ENCODE peak calls at places on chromosomes 6 and 20, in five cellular contexts. O is OCI-LY7, J is astrocyte of the spinal cord, I is uterus, X is iPS DF 6.9. D is an unnamed sample.

GRCh38 chr6:91167846-91168245 is 581.0 kb upstream of the MAP3K7 start:
- DNase-seq in I (no peak), J (no peak), O (no peak), X (no peak), D (no peak)

GRCh38 chr6:163427498-163428254 is 13.2 kb downstream of the QKI start:
- DNase-seq in I (no peak), X (no peak), O (peak), J (peak), D (no peak)

GRCh38 chr6:27141013-27141412 is 106.5 kb upstream of the PRSS16 start:
- DNase-seq in J (no peak), O (peak), X (no peak), I (no peak), D (no peak)

GRCh38 chr6:29942275-29943052 is at the start of gene HLA-A:
- DNase-seq in J (peak), I (peak), X (peak), O (peak), D (peak)

GRCh38 chr6:39700362-39700761 is 24.8 kb downstream of the KIF6 start:
- DNase-seq in O (no peak), X (no peak), I (no peak), J (no peak), D (no peak)

GRCh38 chr6:166955121-166955864 is 1.1 kb downstream of the RNASET2 start:
- DNase-seq in O (peak), J (no peak), I (no peak), X (no peak), D (no peak)

GRCh38 chr6:51528556-51528955 is 558.9 kb downstream of the PKHD1 start:
- DNase-seq in J (no peak), X (no peak), O (no peak), I (no peak), D (no peak)

GRCh38 chr20:6466065-6466810 is 301.2 kb upstream of the BMP2 start:
- DNase-seq in J (no peak), X (no peak), O (no peak), I (no peak), D (no peak)

GRCh38 chr6:107192739-107193296 is 77.5 kb upstream of the BEND3 start:
- DNase-seq in I (no peak), X (no peak), J (no peak), O (no peak), D (no peak)

GRCh38 chr6:54896302-54896701 is 49.7 kb downstream of the FAM83B start:
- DNase-seq in O (no peak), X (no peak), J (no peak), I (no peak), D (no peak)

GRCh38 chr6:119728220-119728750 is 378.7 kb upstream of the MAN1A1 start:
- DNase-seq in O (no peak), I (no peak), J (no peak), X (no peak), D (no peak)

GRCh38 chr6:124963416-124964083 is 1.3 kb downstream of the RNF217 start:
- DNase-seq in J (peak), I (no peak), X (no peak), O (no peak), D (no peak)

GRCh38 chr20:64145458-64146300 is 18.6 kb upstream of the MYT1 start:
- DNase-seq in J (no peak), O (no peak), I (no peak), X (no peak), D (peak)

GRCh38 chr20:60837386-60837785 is 414.7 kb upstream of the CDH4 start:
- DNase-seq in X (no peak), O (no peak), I (no peak), J (no peak), D (no peak)

GRCh38 chr6:113857565-113858066 is 471 bp downstream of the MARCKS start:
- DNase-seq in J (no peak), O (no peak), X (no peak), I (no peak), D (no peak)

GRCh38 chr6:45423111-45423900 is 45.6 kb upstream of the SUPT3H start:
- DNase-seq in X (no peak), I (no peak), J (no peak), O (no peak), D (no peak)

GRCh38 chr20:34065260-34065659 is 46.8 kb downstream of the EIF2S2 start:
- DNase-seq in I (peak), J (peak), O (no peak), X (no peak), D (no peak)

GRCh38 chr6:91782789-91783188 is 1195.9 kb upstream of the MAP3K7 start:
- DNase-seq in O (no peak), X (no peak), I (no peak), J (peak), D (no peak)

GRCh38 chr6:111238464-111239119 is 151.3 kb downstream of the SLC16A10 start:
- DNase-seq in I (no peak), X (no peak), O (no peak), J (no peak), D (no peak)

GRCh38 chr6:137550527-137550926 is 56.3 kb upstream of the OLIG3 start:
- DNase-seq in I (no peak), J (no peak), O (no peak), X (no peak), D (no peak)

GRCh38 chr20:34506480-34506879 is 9.7 kb upstream of the DYNLRB1 start:
- DNase-seq in I (no peak), X (no peak), O (no peak), J (no peak), D (no peak)

GRCh38 chr6:132314432-132314831 is 86.8 kb downstream of the MOXD1 start:
- DNase-seq in I (no peak), X (no peak), J (no peak), O (no peak), D (no peak)
- H3K4me3 ChIP-seq in I (no peak), X (no peak), J (no peak), O (no peak), D (no peak)

GRCh38 chr20:4038047-4038459 is 22.7 kb upstream of the RNF24 start:
- DNase-seq in X (no peak), I (no peak), O (peak), J (peak), D (peak)
- H3K4me3 ChIP-seq in X (no peak), I (no peak), O (no peak), J (no peak), D (peak)

DNA sequence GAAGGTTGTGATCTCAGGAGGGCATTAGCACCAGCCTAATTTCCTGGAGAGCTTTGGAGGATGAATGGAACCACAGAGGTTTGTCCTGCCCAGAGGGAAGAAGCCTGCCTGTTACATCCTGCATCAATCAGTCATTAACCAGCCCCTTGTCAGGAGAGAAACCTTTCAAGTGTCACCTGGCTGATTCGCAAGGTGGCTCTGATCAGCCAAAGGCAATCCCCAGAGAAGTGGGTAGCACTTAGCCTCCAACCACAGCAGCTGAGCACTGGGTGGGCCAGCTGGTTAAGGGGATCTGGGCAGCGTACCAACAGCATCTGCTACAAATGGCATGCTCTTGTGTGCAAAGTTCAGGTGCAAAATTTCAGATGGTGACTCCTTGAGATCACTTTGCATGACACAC is 26.9 kb downstream of the ANKEF1 start:
- DNase-seq in I (no peak), J (no peak), X (no peak), O (peak), D (peak)
- H3K4me3 ChIP-seq in I (no peak), J (no peak), X (no peak), O (no peak), D (no peak)

GRCh38 chr6:159169193-159169555 is at the start of gene FNDC1:
- DNase-seq in O (peak), J (no peak), X (no peak), I (no peak), D (no peak)

GRCh38 chr6:159169557-159170332 is 545 bp downstream of the FNDC1 start:
- DNase-seq in X (no peak), J (peak), I (no peak), O (no peak), D (no peak)

GRCh38 chr6:159170999-159171712 is 2.0 kb downstream of the FNDC1 start:
- DNase-seq in X (no peak), J (peak), I (no peak), O (no peak), D (no peak)

GRCh38 chr6:159170333-159170672 is 1.1 kb downstream of the FNDC1 start:
- DNase-seq in X (no peak), I (no peak), J (peak), O (no peak), D (no peak)

DNA sequence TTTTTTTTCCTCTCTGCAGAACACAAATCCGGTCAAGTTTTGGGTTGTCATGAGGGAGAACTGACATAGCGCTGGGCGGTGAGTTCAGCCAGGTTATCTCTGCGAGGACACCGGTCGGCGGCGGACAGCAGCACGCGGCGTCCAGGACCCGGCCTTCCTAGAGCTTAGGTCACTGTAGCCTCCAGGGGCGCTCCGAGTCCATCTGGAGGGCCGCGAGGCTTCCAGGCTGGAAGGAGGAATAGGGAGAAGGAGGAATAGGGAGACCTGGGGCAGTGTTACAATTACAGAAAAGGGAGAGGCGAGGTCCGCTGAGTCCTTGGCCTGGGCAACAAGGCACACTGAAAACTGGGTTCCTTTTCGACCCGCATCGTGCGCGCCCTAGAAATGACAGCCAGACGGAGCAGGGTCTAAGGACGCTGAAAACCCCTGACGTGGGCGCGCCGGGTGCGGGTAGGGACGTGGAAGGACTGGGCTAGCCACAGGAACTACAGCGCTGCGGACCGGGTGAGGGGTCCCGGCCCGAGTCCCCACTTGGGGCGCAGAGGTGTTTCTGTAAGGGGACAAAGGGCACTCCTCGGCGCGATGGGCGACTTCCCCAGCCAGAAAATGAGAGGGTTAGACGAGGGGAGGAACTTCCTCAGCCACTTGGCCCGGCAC is 536 bp upstream of the FNDC1 start:
- DNase-seq in J (peak), X (no peak), O (no peak), I (no peak), D (no peak)
- H3K4me3 ChIP-seq in J (peak), X (peak), O (peak), I (peak), D (no peak)

GRCh38 chr20:37202267-37202943 is 23.1 kb upstream of the MROH8 start:
- DNase-seq in I (peak), J (peak), X (no peak), O (peak), D (no peak)
- H3K4me3 ChIP-seq in I (no peak), J (no peak), X (no peak), O (no peak), D (no peak)

GRCh38 chr6:159042824-159043181 is 2.0 kb downstream of the TAGAP start:
- DNase-seq in J (no peak), X (no peak), O (no peak), I (no peak), D (no peak)

GRCh38 chr6:159041181-159041580 is 3.6 kb downstream of the TAGAP start:
- DNase-seq in O (no peak), J (no peak), I (no peak), X (no peak), D (no peak)

GRCh38 chr6:159043236-159043635 is 1.6 kb downstream of the TAGAP start:
- DNase-seq in J (no peak), O (peak), I (no peak), X (no peak), D (peak)

GRCh38 chr6:159043986-159044385 is 805 bp downstream of the TAGAP start:
- DNase-seq in J (no peak), I (no peak), X (no peak), O (peak), D (no peak)

GRCh38 chr6:159042003-159042823 is 2.6 kb downstream of the TAGAP start:
- DNase-seq in O (peak), J (peak), X (peak), I (peak), D (peak)
- H3K4me3 ChIP-seq in O (peak), J (no peak), X (no peak), I (no peak), D (peak)

GRCh38 chr20:38260025-38260377 is 534 bp downstream of the KIAA1755 start:
- DNase-seq in O (no peak), X (no peak), I (no peak), J (peak), D (no peak)

GRCh38 chr20:38256966-38257365 is 3.6 kb downstream of the KIAA1755 start:
- DNase-seq in I (no peak), J (no peak), O (no peak), X (no peak), D (no peak)

GRCh38 chr20:38260378-38261053 is at the start of gene KIAA1755:
- DNase-seq in X (no peak), J (peak), I (peak), O (no peak), D (no peak)

GRCh38 chr20:38258545-38259223 is 1.9 kb downstream of the KIAA1755 start:
- DNase-seq in I (no peak), J (no peak), O (no peak), X (no peak), D (no peak)

GRCh38 chr20:38261054-38261390 is 487 bp upstream of the KIAA1755 start:
- DNase-seq in O (no peak), X (no peak), J (no peak), I (no peak), D (no peak)
- H3K4me3 ChIP-seq in O (no peak), X (peak), J (peak), I (peak), D (no peak)

GRCh38 chr6:120924214-120924613 is 410.1 kb downstream of the TBC1D32 start:
- DNase-seq in O (no peak), I (no peak), J (no peak), X (no peak), D (no peak)
- H3K4me3 ChIP-seq in O (no peak), I (no peak), J (no peak), X (no peak), D (no peak)

DNA sequence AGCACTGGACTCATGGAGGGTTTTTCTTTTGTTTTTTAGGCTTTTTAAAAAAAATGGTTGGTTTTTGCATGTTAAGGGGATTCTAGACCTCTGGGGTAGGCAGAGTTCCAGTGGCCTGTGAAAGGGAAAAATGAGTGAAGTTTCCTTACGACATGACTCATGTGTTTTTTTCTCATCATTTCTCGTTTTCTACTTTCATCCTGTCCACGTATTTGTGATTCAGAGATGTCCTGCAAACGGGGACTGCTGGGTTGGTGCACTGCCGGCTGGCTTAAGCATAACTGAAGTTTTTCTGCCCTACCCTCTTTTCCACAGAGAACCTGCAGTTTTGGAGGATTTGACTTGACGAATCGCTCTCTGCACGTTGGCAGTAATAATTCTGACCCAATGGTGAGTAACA is 182.3 kb downstream of the SASH1 start:
- DNase-seq in I (no peak), O (no peak), X (no peak), J (peak), D (no peak)
- H3K4me3 ChIP-seq in I (no peak), O (no peak), X (no peak), J (peak), D (no peak)

D was measured in Jurkat, Clone E6-1.